ENCODE peak calls at places on chromosomes 11 and 22, in five cellular contexts. Z is non-pigmented ciliary epithelial cell, K is kidney glomerular epithelial cell, T is Panc1, F is Right ventricle myocardium inferior. Y is an unnamed sample.

GRCh38 chr11:134024420-134025085 is 44.3 kb upstream of the JAM3 start:
- DNase-seq in K (peak), T (no peak), Z (no peak), F (no peak), Y (peak)

GRCh38 chr22:50705851-50706351 is 32.1 kb upstream of the ACR start:
- DNase-seq in K (no peak), Z (no peak), T (no peak), F (peak), Y (no peak)

GRCh38 chr22:39622881-39623367 is 52.4 kb downstream of the CACNA1I start:
- DNase-seq in Z (no peak), K (no peak), T (no peak), F (peak), Y (peak)

GRCh38 chr22:46933526-46933925 is 171.1 kb downstream of the TBC1D22A start:
- DNase-seq in T (no peak), K (no peak), F (peak), Z (no peak), Y (no peak)

GRCh38 chr11:12902784-12903491 is 106.2 kb upstream of the RASSF10 start:
- DNase-seq in K (no peak), T (no peak), Z (no peak), F (no peak), Y (no peak)

GRCh38 chr11:14065153-14065552 is 102.6 kb downstream of the SPON1 start:
- DNase-seq in T (no peak), K (no peak), F (no peak), Z (no peak), Y (no peak)

GRCh38 chr11:106087815-106088435 is 10.5 kb downstream of the AASDHPPT start:
- DNase-seq in F (no peak), K (peak), T (peak), Z (no peak), Y (peak)

GRCh38 chr11:126415669-126416420 is 60.4 kb downstream of the ST3GAL4 start:
- DNase-seq in Z (no peak), K (no peak), F (peak), T (no peak), Y (no peak)

GRCh38 chr11:60899021-60899936 is 7.1 kb downstream of the PRPF19 start:
- DNase-seq in F (no peak), Z (no peak), K (peak), T (peak), Y (peak)

Y was measured in astrocyte of the hippocampus.